ENCODE peak calls at places on chromosomes 13 and 19, in five cellular contexts. C, X, M, J and E are unnamed samples.

GRCh38 chr13:75432811-75433244 is 49.1 kb downstream of the TBC1D4 start:
- DNase-seq in J (no peak), C (peak), X (no peak), M (no peak), E (no peak)

GRCh38 chr13:74210693-74211393 is 76.6 kb upstream of the KLF12 start:
- DNase-seq in C (peak), X (no peak), M (peak), J (peak), E (no peak)

GRCh38 chr19:58397533-58398037 is 2.1 kb downstream of the RNF225 start:
- DNase-seq in J (no peak), X (no peak), C (no peak), M (no peak), E (no peak)

GRCh38 chr19:14580623-14581237 is 2.2 kb upstream of the CLEC17A start:
- DNase-seq in C (no peak), J (no peak), X (no peak), M (no peak), E (no peak)

GRCh38 chr13:101511766-101512165 is 59.3 kb downstream of the ITGBL1 start:
- DNase-seq in X (no peak), M (no peak), J (no peak), C (no peak), E (no peak)

GRCh38 chr19:4657835-4658234 is 12.3 kb downstream of the MYDGF start:
- DNase-seq in J (no peak), C (no peak), X (no peak), M (no peak), E (no peak)

GRCh38 chr19:5585461-5586299 is 17.9 kb upstream of the TINCR start:
- DNase-seq in C (peak), J (no peak), X (peak), M (no peak), E (no peak)

GRCh38 chr19:24141612-24142011 is 54.6 kb downstream of the ZNF254 start:
- DNase-seq in J (no peak), C (no peak), M (no peak), X (no peak), E (no peak)

GRCh38 chr13:26074706-26075105 is 22.9 kb upstream of the SHISA2 start:
- DNase-seq in M (no peak), C (peak), J (no peak), X (no peak), E (no peak)

GRCh38 chr13:113558461-113558860 is 26.1 kb upstream of the TFDP1 start:
- DNase-seq in M (no peak), C (no peak), J (no peak), X (no peak), E (no peak)

GRCh38 chr13:25232937-25233515 is 54.3 kb downstream of the MTMR6 start:
- DNase-seq in X (no peak), M (peak), J (peak), C (peak), E (no peak)

GRCh38 chr19:33405491-33406461 is 32.3 kb downstream of the CEBPG start:
- DNase-seq in J (no peak), X (no peak), M (no peak), C (no peak), E (no peak)

GRCh38 chr19:33407140-33407551 is 33.6 kb downstream of the CEBPG start:
- DNase-seq in X (peak), M (no peak), J (no peak), C (no peak), E (no peak)

GRCh38 chr19:33408116-33408515 is 34.6 kb downstream of the CEBPG start:
- DNase-seq in C (no peak), J (no peak), X (no peak), M (no peak), E (no peak)

GRCh38 chr19:33407716-33408115 is 34.2 kb downstream of the CEBPG start:
- DNase-seq in M (no peak), J (no peak), C (no peak), X (no peak), E (no peak)

GRCh38 chr19:33406521-33407139 is 33.1 kb downstream of the CEBPG start:
- DNase-seq in M (peak), C (peak), X (peak), J (peak), E (peak)
- TF ChIP-seq CTCF in M (peak), C (peak), X (peak), J (peak), E (no peak)

DNA sequence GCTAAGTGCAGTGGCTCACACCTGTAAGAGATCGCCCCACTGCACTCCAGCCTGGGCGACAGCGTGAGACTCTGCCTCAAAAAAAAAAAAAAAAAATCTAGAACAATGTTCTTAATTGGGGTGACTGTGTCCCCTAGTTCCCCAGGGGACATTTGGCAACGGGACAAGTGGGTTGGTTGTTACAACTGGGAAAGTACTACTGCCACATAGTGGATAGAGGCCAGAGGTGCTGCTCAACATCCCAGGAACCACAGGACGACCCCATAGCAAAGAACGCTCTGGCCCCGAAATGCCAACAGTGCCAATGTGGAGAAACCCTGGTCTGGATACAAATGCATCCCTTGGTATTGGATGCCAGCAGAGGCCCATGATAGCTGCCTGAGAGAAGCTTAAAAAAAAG is 11.8 kb downstream of the NLRP12 start:
- DNase-seq in X (peak), J (no peak), C (no peak), M (no peak), E (no peak)
- TF ChIP-seq CTCF in X (no peak), J (no peak), C (no peak), M (peak), E (no peak)

GRCh38 chr19:7679771-7680605 is 645 bp upstream of the TRAPPC5 start:
- DNase-seq in C (no peak), J (no peak), X (no peak), M (no peak), E (no peak)

GRCh38 chr19:7680606-7681335 is at the start of gene TRAPPC5:
- DNase-seq in X (peak), C (peak), J (peak), M (peak), E (peak)

GRCh38 chr19:7676854-7677253 is at the start of gene MCEMP1:
- DNase-seq in C (no peak), J (no peak), X (no peak), M (no peak), E (no peak)

GRCh38 chr19:7677664-7678311 is 898 bp downstream of the MCEMP1 start:
- DNase-seq in J (no peak), C (no peak), X (no peak), M (no peak), E (no peak)

GRCh38 chr19:7679017-7679720 is 1.5 kb upstream of the TRAPPC5 start:
- DNase-seq in M (no peak), X (no peak), C (peak), J (no peak), E (peak)
- TF ChIP-seq CTCF in M (no peak), X (no peak), C (no peak), J (peak), E (no peak)

GRCh38 chr19:18780631-18781030 is 10.5 kb downstream of the COMP start:
- DNase-seq in X (no peak), M (no peak), J (no peak), C (no peak), E (no peak)
- TF ChIP-seq CTCF in X (no peak), M (peak), J (no peak), C (no peak), E (no peak)

GRCh38 chr13:69291292-69291906 is 816.2 kb upstream of the ATXN8OS start:
- DNase-seq in J (no peak), X (no peak), M (no peak), C (no peak), E (no peak)
- TF ChIP-seq CTCF in J (no peak), X (no peak), M (no peak), C (no peak), E (no peak)

GRCh38 chr19:42255766-42256750 is 1.1 kb upstream of the ERF start:
- DNase-seq in M (no peak), C (peak), J (no peak), X (no peak), E (no peak)

GRCh38 chr19:42254850-42255765 is at the start of gene ERF:
- DNase-seq in X (peak), J (peak), C (peak), M (peak), E (peak)

GRCh38 chr19:42252365-42253244 is 2.3 kb downstream of the ERF start:
- DNase-seq in X (no peak), M (peak), C (peak), J (no peak), E (no peak)

GRCh38 chr19:42253245-42254082 is 1.5 kb downstream of the ERF start:
- DNase-seq in J (peak), C (peak), X (peak), M (peak), E (peak)

DNA sequence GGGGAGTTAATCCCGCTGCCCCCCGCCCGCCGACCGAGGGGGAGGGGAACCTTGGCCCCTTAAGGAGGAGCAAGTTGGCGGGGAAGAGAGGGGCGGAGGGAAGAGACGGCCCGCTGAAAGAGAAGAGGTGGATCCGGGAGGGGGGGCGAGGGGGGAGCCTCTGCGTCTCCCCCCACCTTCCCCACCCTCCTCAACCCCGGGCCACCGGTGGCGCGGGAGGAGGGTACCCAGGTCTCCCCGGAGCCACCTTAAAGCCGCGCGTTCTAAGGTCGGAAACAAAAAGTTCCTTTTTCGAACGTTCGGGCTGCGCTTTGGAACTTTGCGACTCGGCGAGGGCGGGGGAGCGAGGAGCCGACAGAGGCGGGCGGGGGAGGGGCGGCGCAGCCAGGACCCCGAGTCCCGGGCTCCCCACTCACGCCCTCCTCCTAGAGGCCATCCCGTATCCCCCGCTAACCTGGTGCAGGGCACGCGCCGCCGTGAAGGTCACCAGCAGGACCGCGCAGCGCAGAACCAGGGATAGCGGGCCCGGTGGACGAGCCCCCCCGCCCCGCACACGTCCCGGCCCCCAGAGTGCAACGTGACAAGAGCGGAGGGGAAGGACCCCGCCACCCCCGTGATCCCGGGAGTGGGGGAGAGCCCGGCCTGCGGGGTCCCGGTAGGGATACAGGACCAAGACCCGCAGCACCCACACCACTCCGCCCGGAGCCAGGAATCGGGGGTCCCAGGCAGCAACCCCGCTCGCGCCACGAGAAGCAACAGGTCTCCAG is 662 bp downstream of the ERF start:
- DNase-seq in J (peak), M (no peak), C (peak), X (peak), E (peak)
- TF ChIP-seq CTCF in J (no peak), M (peak), C (no peak), X (no peak), E (no peak)

GRCh38 chr19:12208221-12208620 is 45.3 kb downstream of the ZNF136 start:
- DNase-seq in C (no peak), X (no peak), M (no peak), J (no peak), E (no peak)

GRCh38 chr19:12200020-12200419 is 37.1 kb downstream of the ZNF136 start:
- DNase-seq in X (no peak), J (no peak), M (no peak), C (no peak), E (no peak)

GRCh38 chr19:12198136-12198535 is 35.2 kb downstream of the ZNF136 start:
- DNase-seq in J (no peak), X (no peak), C (no peak), M (no peak), E (no peak)

GRCh38 chr19:12205296-12205695 is 42.4 kb downstream of the ZNF136 start:
- DNase-seq in X (no peak), J (no peak), C (no peak), M (no peak), E (no peak)

GRCh38 chr19:12202250-12202649 is 39.4 kb downstream of the ZNF136 start:
- DNase-seq in J (no peak), M (no peak), C (peak), X (peak), E (peak)
- TF ChIP-seq CTCF in J (no peak), M (peak), C (peak), X (peak), E (no peak)

DNA sequence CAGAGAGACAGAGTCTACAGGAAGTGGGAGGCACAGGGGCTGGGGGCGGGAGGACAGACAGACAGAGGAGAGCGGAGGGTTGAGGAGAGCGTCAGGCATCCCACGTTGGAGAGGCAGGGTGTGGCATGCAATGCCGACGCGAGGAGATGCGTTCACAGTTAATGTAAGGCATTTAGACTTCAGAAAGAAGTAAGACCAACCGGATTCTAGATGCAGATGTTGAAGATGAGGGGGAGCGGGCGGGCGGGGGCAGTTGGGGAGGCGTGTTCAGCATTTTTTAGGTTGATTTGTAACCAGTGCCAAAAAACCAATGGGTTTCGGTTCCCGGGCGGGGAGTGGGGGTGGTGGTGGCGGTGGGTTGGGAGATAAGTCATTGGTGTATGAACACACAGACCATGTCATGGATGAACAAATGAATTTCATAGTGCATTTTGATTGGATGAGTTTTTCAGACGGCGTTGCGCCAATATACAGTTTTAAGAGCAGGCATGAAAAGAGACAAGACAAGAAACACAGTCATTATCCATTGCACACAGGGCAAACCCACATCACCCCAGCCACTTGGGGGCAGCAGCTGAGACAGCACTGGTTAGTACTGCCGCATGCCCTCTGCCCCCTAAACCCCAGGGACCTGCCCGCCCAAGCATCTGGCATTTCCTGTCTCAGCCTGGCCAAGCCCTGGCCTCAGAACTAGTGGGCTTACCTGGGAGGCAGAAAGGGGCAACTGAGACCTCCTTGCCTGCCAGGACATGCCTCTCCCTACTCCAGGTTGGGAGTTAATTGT is 91.3 kb downstream of the IER2 start:
- DNase-seq in X (peak), C (no peak), M (no peak), J (no peak), E (peak)
- TF ChIP-seq CTCF in X (no peak), C (no peak), M (peak), J (no peak), E (no peak)

GRCh38 chr13:67438465-67438864 is 208.3 kb upstream of the PCDH9 start:
- DNase-seq in J (no peak), X (no peak), C (no peak), M (no peak), E (no peak)
- TF ChIP-seq CTCF in J (no peak), X (no peak), C (no peak), M (no peak), E (no peak)

GRCh38 chr13:30037766-30038165 is 187.3 kb upstream of the UBL3 start:
- DNase-seq in C (no peak), J (no peak), M (no peak), X (no peak), E (no peak)

GRCh38 chr13:30042272-30042671 is 191.9 kb upstream of the UBL3 start:
- DNase-seq in J (no peak), X (no peak), C (no peak), M (no peak), E (no peak)

GRCh38 chr13:30037306-30037705 is 186.9 kb upstream of the UBL3 start:
- DNase-seq in X (peak), J (no peak), M (no peak), C (no peak), E (no peak)

GRCh38 chr13:30039506-30039905 is 189.1 kb upstream of the UBL3 start:
- DNase-seq in M (no peak), C (no peak), J (no peak), X (no peak), E (no peak)

GRCh38 chr13:30038884-30039283 is 188.5 kb upstream of the UBL3 start:
- DNase-seq in C (no peak), M (peak), J (no peak), X (no peak), E (no peak)
- TF ChIP-seq CTCF in C (no peak), M (peak), J (no peak), X (no peak), E (no peak)